ENCODE peak calls at places on chromosomes 7 and 10, in nine cellular contexts. H is immature natural killer cell, G is NCI-H2081, D is NCI-H748 treated with DMSO at 0.1 percent for 48 hours, X is MCF 10A, K is GF-D8, R is Daoy, V is GM18507, A is activated T-cell treated with anti-CD3 and anti-CD28 coated beads for 1 hour. I is an unnamed sample.

GRCh38 chr7:78039791-78040776 is 241.5 kb downstream of the PHTF2 start:
- DNase-seq in H (peak), G (no peak), D (no peak), X (no peak), K (peak), R (no peak), V (peak), A (peak), I (no peak)

GRCh38 chr10:21273400-21273968 is 252.0 kb downstream of the SKIDA1 start:
- DNase-seq in H (no peak), G (no peak), D (no peak), X (no peak), K (no peak), R (no peak), V (no peak), A (no peak), I (no peak)

GRCh38 chr10:103095005-103095404 is 98.1 kb downstream of the NT5C2 start:
- DNase-seq in H (no peak), G (no peak), D (no peak), X (no peak), K (no peak), R (no peak), V (no peak), A (no peak), I (no peak)

GRCh38 chr7:48098846-48099245 is 9.8 kb downstream of the UPP1 start:
- DNase-seq in H (no peak), G (no peak), D (no peak), X (no peak), K (no peak), R (no peak), V (no peak), A (no peak), I (no peak)

GRCh38 chr10:126598009-126598408 is 72.5 kb downstream of the C10orf90 start:
- DNase-seq in H (peak), G (peak), D (peak), X (peak), K (no peak), R (peak), V (no peak), A (no peak), I (peak)

GRCh38 chr7:87216701-87217508 is 2.6 kb downstream of the TMEM243 start:
- DNase-seq in H (peak), G (no peak), D (no peak), X (no peak), K (peak), R (no peak), V (peak), A (no peak), I (no peak)

GRCh38 chr10:79552143-79552542 is 8.1 kb downstream of the SFTPA2 start:
- DNase-seq in H (no peak), G (no peak), D (no peak), X (no peak), K (no peak), R (no peak), V (no peak), A (no peak), I (no peak)

GRCh38 chr7:155124706-155125105 is 54.6 kb downstream of the HTR5A start:
- DNase-seq in H (no peak), G (no peak), D (no peak), X (no peak), K (no peak), R (no peak), V (no peak), A (no peak), I (no peak)

GRCh38 chr7:82678259-82678658 is 234.7 kb upstream of the CACNA2D1 start:
- DNase-seq in H (no peak), G (peak), D (no peak), X (no peak), K (no peak), R (no peak), V (no peak), A (no peak), I (peak)

GRCh38 chr10:86668297-86669165 is at the start of gene LDB3:
- DNase-seq in H (no peak), G (peak), D (no peak), X (peak), K (no peak), R (peak), V (peak), A (no peak), I (peak)

GRCh38 chr7:82572195-82572880 is 128.8 kb upstream of the CACNA2D1 start:
- DNase-seq in H (peak), G (peak), D (peak), X (peak), K (no peak), R (peak), V (peak), A (peak), I (peak)

GRCh38 chr10:53223846-53224245 is 451.3 kb upstream of the MBL2 start:
- DNase-seq in H (no peak), G (peak), D (no peak), X (no peak), K (no peak), R (no peak), V (no peak), A (no peak), I (no peak)

GRCh38 chr10:46557319-46558140 is 1.1 kb upstream of the GPRIN2 start:
- DNase-seq in H (no peak), G (no peak), D (no peak), X (no peak), K (no peak), R (no peak), V (no peak), A (no peak), I (no peak)

GRCh38 chr10:105974803-105975456 is 1189.6 kb downstream of the SORCS1 start:
- DNase-seq in H (no peak), G (no peak), D (no peak), X (peak), K (no peak), R (no peak), V (no peak), A (no peak), I (no peak)

GRCh38 chr7:97468491-97468890 is 263.4 kb upstream of the TAC1 start:
- DNase-seq in H (no peak), G (no peak), D (no peak), X (no peak), K (no peak), R (no peak), V (no peak), A (no peak), I (no peak)

GRCh38 chr7:149474309-149475120 is 13.7 kb upstream of the ZNF777 start:
- DNase-seq in H (no peak), G (no peak), D (no peak), X (no peak), K (no peak), R (no peak), V (no peak), A (no peak), I (no peak)

GRCh38 chr10:105540381-105540780 is 899.3 kb downstream of the SORCS3 start:
- DNase-seq in H (no peak), G (no peak), D (no peak), X (no peak), K (no peak), R (no peak), V (no peak), A (no peak), I (no peak)

GRCh38 chr10:93181249-93181928 is 107.7 kb downstream of the CYP26A1 start:
- DNase-seq in H (no peak), G (no peak), D (no peak), X (no peak), K (no peak), R (no peak), V (no peak), A (no peak), I (no peak)

GRCh38 chr7:138610671-138611170 is 90.4 kb downstream of the SVOPL start:
- DNase-seq in H (no peak), G (no peak), D (no peak), X (no peak), K (no peak), R (no peak), V (no peak), A (no peak), I (no peak)

I was measured in DMS153.